ENCODE peak calls at places on chromosomes 5 and 9, in ten cellular contexts. O is neural progenitor cell; U is endothelial cell; P is choroid plexus epithelial cell; Q is WERI-Rb-1; B is hepatocyte; K is prostate gland; M is heart right ventricle; G is neural crest cell; R is CD4-positive, alpha-beta T cell. V is an unnamed sample.

GRCh38 chr5:14008819-14009311 is 64.4 kb upstream of the DNAH5 start:
- DNase-seq in K (peak; percentile 78), Q (no peak), O (no peak), M (no peak), G (no peak), R (no peak), U (peak; percentile 14), B (peak; percentile 51), P (peak; percentile 26), V (no peak)

GRCh38 chr9:36486454-36486932 is 86.2 kb upstream of the MELK start:
- DNase-seq in R (no peak), K (peak; percentile 6), P (no peak), B (peak; percentile 39), G (peak; percentile 11), U (peak; percentile 18), O (peak; percentile 45), Q (peak; percentile 12), M (no peak), V (no peak)

GRCh38 chr5:74903165-74903787 is 37.1 kb upstream of the FAM169A start:
- DNase-seq in U (peak; percentile 55), P (peak; percentile 28), K (peak; percentile 63), O (peak; percentile 55), Q (peak; percentile 68), G (peak; percentile 3), M (peak; percentile 13), B (peak; percentile 78), R (no peak), V (no peak)

GRCh38 chr9:104386425-104387069 is 117.5 kb upstream of the OR13F1 start:
- DNase-seq in B (peak; percentile 55), G (no peak), K (no peak), O (peak; percentile 54), Q (no peak), M (no peak), R (no peak), P (peak; percentile 75), U (no peak), V (peak; percentile 7)

GRCh38 chr5:110064593-110065268 is 375.0 kb downstream of the MAN2A1 start:
- DNase-seq in G (no peak), P (no peak), U (no peak), O (no peak), B (no peak), M (no peak), Q (no peak), K (no peak), R (no peak), V (no peak)

GRCh38 chr9:132670816-132671371 is 630 bp downstream of the GTF3C4 start:
- DNase-seq in G (peak; percentile 41), P (peak; percentile 26), K (no peak), Q (peak; percentile 59), R (peak; percentile 19), O (peak; percentile 79), U (peak; percentile 51), M (no peak), B (peak; percentile 59), V (no peak)

GRCh38 chr5:144368556-144368955 is 197.9 kb downstream of the KCTD16 start:
- DNase-seq in O (no peak), G (no peak), B (no peak), Q (no peak), P (peak; percentile 44), M (no peak), R (no peak), K (no peak), U (no peak), V (no peak)

GRCh38 chr9:38246833-38247232 is 145.7 kb upstream of the ALDH1B1 start:
- DNase-seq in R (no peak), U (no peak), K (no peak), Q (no peak), B (no peak), P (no peak), G (no peak), O (no peak), M (no peak), V (no peak)

GRCh38 chr5:132761321-132762240 is 14.4 kb downstream of the CCNI2 start:
- DNase-seq in P (no peak), U (no peak), O (no peak), G (no peak), Q (no peak), K (no peak), M (no peak), B (no peak), R (no peak), V (no peak)

GRCh38 chr5:74541381-74541781 is 99.1 kb downstream of the ENC1 start:
- DNase-seq in K (no peak), Q (no peak), R (no peak), P (peak; percentile 43), B (no peak), M (no peak), G (no peak), U (no peak), O (no peak), V (no peak)

GRCh38 chr5:163569284-163569683 is 63.9 kb downstream of the MAT2B start:
- DNase-seq in B (no peak), Q (no peak), G (no peak), U (no peak), P (peak; percentile 78), R (no peak), O (peak; percentile 48), M (no peak), K (no peak), V (no peak)

GRCh38 chr5:1129725-1130082 is 17.8 kb upstream of the SLC12A7 start:
- DNase-seq in R (no peak), M (no peak), U (no peak), Q (no peak), O (no peak), P (no peak), K (no peak), G (no peak), B (no peak), V (no peak)

GRCh38 chr5:181242031-181242451 is 1.7 kb downstream of the RACK1 start:
- DNase-seq in Q (no peak), O (no peak), G (no peak), P (no peak), M (no peak), U (no peak), R (no peak), B (no peak), K (no peak), V (no peak)

GRCh38 chr9:131296452-131296851 is 6.9 kb downstream of the PLPP7 start:
- DNase-seq in R (no peak), U (no peak), P (no peak), O (no peak), G (no peak), M (no peak), K (no peak), B (no peak), Q (no peak), V (no peak)

GRCh38 chr5:53249529-53249928 is 140.0 kb upstream of the MOCS2 start:
- DNase-seq in Q (no peak), O (no peak), B (peak; percentile 22), U (no peak), G (no peak), K (no peak), R (no peak), P (peak; percentile 98), M (no peak), V (no peak)

GRCh38 chr9:115264333-115264732 is 146.4 kb upstream of the TNC start:
- DNase-seq in R (no peak), O (no peak), G (no peak), U (no peak), P (peak; percentile 50), Q (no peak), K (no peak), M (no peak), B (no peak), V (no peak)

GRCh38 chr5:77960863-77961396 is 184.8 kb upstream of the TBCA start:
- DNase-seq in O (peak; percentile 27), U (no peak), Q (peak; percentile 33), G (no peak), B (no peak), P (no peak), R (no peak), M (no peak), K (no peak), V (no peak)

DNA sequence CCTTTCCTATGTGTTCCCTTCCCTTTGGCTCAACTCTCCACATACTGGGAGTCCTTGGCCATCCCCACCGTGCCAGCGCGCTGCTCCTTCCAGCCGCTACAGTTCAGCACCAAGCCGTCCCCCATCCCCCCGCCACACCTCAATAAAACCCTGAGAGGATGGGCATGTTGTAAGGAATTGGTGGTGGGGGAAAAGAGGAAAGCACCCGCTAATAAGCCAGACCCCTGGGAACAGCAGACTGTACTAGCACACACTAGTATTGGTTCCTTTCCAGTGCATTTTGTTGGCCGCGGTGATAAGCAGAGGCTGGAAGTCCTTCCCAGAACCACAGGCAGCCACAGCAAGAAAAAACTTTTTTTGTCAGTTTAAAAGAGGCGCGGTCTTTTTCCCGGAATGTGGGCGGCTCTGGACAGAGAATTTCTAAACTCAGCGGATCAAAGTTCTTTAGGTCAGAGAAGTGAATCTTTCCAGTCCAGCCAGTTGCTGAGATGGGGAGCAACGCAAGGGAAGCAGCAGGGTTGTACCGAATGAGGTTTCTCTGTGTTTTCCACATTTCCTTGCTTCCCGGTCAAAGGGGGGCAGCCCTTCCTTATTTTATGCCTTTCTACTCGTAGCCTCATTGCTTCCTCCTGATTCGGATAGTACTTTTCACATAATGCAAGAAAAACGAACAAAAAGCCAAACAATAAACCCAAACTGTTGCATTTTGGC is 2.1 kb downstream of the CHSY3 start:
- DNase-seq in K (no peak), U (peak; percentile 10), Q (no peak), P (peak; percentile 56), B (peak; percentile 54), R (no peak), G (no peak), O (peak; percentile 42), M (peak; percentile 13), V (no peak)
- TF ChIP-seq CTCF in K (no peak), U (no peak), Q (no peak), P (peak; percentile 44), B (peak; percentile 47), R (no peak), G (no peak), O (peak; percentile 7), M (no peak), V (no peak)

GRCh38 chr9:96441798-96442445 is 8.0 kb upstream of the HABP4 start:
- DNase-seq in K (no peak), Q (peak; percentile 28), P (peak; percentile 53), M (no peak), G (no peak), R (no peak), O (no peak), B (peak; percentile 44), U (peak; percentile 14), V (peak; percentile 18)
- TF ChIP-seq CTCF in K (no peak), Q (peak; percentile 50), P (peak; percentile 55), M (peak; percentile 11), G (peak; percentile 65), R (peak; percentile 11), O (peak; percentile 42), B (peak; percentile 33), U (peak; percentile 29), V (peak; percentile 55)

GRCh38 chr5:23977996-23978395 is 470.6 kb downstream of the PRDM9 start:
- DNase-seq in O (peak; percentile 83), M (no peak), K (no peak), P (no peak), G (no peak), U (no peak), B (peak; percentile 80), R (no peak), Q (peak; percentile 62), V (peak; percentile 17)
- TF ChIP-seq CTCF in O (peak; percentile 79), M (no peak), K (no peak), P (peak; percentile 15), G (peak; percentile 52), U (peak; percentile 44), B (peak; percentile 60), R (no peak), Q (peak; percentile 76), V (peak; percentile 15)

DNA sequence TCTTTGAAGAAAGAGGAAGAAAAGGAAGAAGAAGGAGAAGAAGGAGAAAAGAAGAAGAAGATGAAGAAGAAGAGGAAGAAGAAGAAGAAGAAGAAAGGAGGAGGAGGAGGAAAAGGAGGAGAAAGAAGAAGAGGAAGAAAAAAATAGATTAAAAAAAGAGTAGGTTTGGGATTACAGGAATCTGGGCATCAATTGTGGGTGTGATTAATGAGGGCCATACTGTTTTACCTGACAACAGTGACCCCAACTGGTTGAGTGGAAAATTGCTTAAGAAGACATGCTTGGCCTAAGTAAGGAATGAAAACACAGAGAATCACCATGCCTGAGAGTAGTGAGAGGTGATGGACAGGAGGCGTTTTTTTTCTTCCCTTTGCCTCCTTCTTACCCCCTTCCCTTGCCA is 114.6 kb downstream of the FAM170A start:
- DNase-seq in U (peak; percentile 54), P (peak; percentile 69), G (peak; percentile 4), R (no peak), K (no peak), O (peak; percentile 79), B (peak; percentile 64), M (no peak), Q (peak; percentile 27), V (peak; percentile 0)
- TF ChIP-seq CTCF in U (peak; percentile 60), P (peak; percentile 51), G (peak; percentile 69), R (peak; percentile 50), K (peak; percentile 15), O (peak; percentile 74), B (peak; percentile 62), M (no peak), Q (peak; percentile 66), V (no peak)

V was measured in HL-60.